ENCODE peak calls at places on chromosome 19, in six cellular contexts. W is Peyer's patch, V is psoas muscle, H is lower leg skin, Q is astrocyte of the cerebellum, Y is A549. D is an unnamed sample.

GRCh38 chr19:33618884-33619283 is 2.9 kb upstream of the CHST8 start:
- DNase-seq in W (no peak), H (no peak), Q (no peak), V (no peak), Y (no peak), D (no peak)

GRCh38 chr19:32336259-32337111 is 8.9 kb upstream of the ZNF507 start:
- DNase-seq in Y (peak), Q (no peak), W (no peak), H (no peak), V (no peak), D (no peak)

GRCh38 chr19:51440846-51441409 is 17.3 kb downstream of the SIGLEC8 start:
- DNase-seq in Q (no peak), Y (peak), V (no peak), H (no peak), W (no peak), D (no peak)

GRCh38 chr19:33064117-33064777 is 441 bp downstream of the RHPN2 start:
- DNase-seq in Y (peak), Q (no peak), V (no peak), W (peak), H (no peak), D (peak)

GRCh38 chr19:36136975-36137686 is 2.7 kb upstream of the CAPNS1 start:
- DNase-seq in H (peak), V (peak), Q (no peak), Y (peak), W (peak), D (peak)

GRCh38 chr19:41480336-41480735 is 37.4 kb downstream of the ERICH4 start:
- DNase-seq in Y (no peak), W (no peak), H (no peak), Q (no peak), V (no peak), D (no peak)

GRCh38 chr19:34837262-34837661 is 64.2 kb upstream of the ZNF599 start:
- DNase-seq in Q (no peak), W (peak), H (no peak), V (no peak), Y (no peak), D (no peak)

GRCh38 chr19:1469936-1470863 is 8.8 kb downstream of the C19orf25 start:
- DNase-seq in V (peak), H (no peak), Y (no peak), W (peak), Q (no peak), D (peak)

GRCh38 chr19:46303345-46303701 is 6.5 kb downstream of the HIF3A start:
- DNase-seq in H (no peak), Y (no peak), V (peak), Q (no peak), W (no peak), D (no peak)

GRCh38 chr19:8552810-8553209 is 24.4 kb downstream of the MYO1F start:
- DNase-seq in Q (no peak), H (no peak), V (no peak), Y (peak), W (no peak), D (peak)

GRCh38 chr19:49971991-49972401 is 11.0 kb upstream of the SIGLEC11 start:
- DNase-seq in Q (no peak), V (no peak), H (no peak), Y (no peak), W (no peak), D (no peak)

GRCh38 chr19:1468274-1469199 is 10.5 kb downstream of the C19orf25 start:
- DNase-seq in Q (no peak), W (no peak), H (no peak), V (peak), Y (peak), D (no peak)

GRCh38 chr19:22144394-22144793 is 52.4 kb downstream of the ZNF676 start:
- DNase-seq in Y (peak), V (no peak), W (no peak), Q (no peak), H (no peak), D (no peak)

GRCh38 chr19:57351867-57352266 is 796 bp downstream of the ZNF304 start:
- DNase-seq in V (no peak), Q (no peak), Y (no peak), H (no peak), W (no peak), D (no peak)

GRCh38 chr19:18729933-18730530 is 46.6 kb downstream of the CRTC1 start:
- DNase-seq in V (no peak), Y (no peak), H (no peak), W (no peak), Q (no peak), D (no peak)

GRCh38 chr19:28948531-28948930 is 264.4 kb downstream of the UQCRFS1 start:
- DNase-seq in Q (no peak), W (no peak), H (no peak), Y (no peak), V (no peak), D (no peak)

GRCh38 chr19:10292206-10292788 is 2.5 kb downstream of the ICAM5 start:
- DNase-seq in H (peak), Q (no peak), Y (peak), V (peak), W (peak), D (peak)

GRCh38 chr19:28424041-28424440 is 788.9 kb downstream of the UQCRFS1 start:
- DNase-seq in Q (no peak), W (no peak), H (no peak), V (no peak), Y (no peak), D (no peak)

GRCh38 chr19:10812902-10813404 is 23.1 kb downstream of the TMED1 start:
- DNase-seq in Q (peak), H (peak), Y (peak), V (peak), W (no peak), D (peak)

GRCh38 chr19:46890423-46891170 is 29.8 kb downstream of the ARHGAP35 start:
- DNase-seq in W (peak), Y (peak), V (no peak), H (no peak), Q (peak), D (no peak)

GRCh38 chr19:34096020-34096915 is 76.0 kb upstream of the LSM14A start:
- DNase-seq in Q (peak), Y (peak), H (no peak), V (no peak), W (no peak), D (peak)

DNA sequence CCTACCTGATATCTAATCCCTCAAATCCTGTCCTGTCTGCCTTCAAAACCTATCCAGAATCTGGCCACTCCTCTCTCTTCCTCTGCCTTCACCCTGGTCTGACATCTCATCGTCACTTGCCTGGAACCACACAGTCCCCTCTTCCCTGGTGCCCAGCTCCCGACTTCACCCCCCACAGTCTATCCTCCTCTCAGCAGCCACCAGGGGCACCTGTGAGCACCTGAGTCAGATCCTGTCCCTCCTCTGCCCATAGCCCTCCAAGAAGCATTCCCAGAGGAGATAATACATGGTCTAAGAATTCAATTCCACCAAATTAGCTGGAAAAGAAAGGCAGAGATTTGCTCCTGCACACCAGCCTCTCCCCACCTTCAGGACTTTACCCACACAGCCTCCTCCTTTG is 48.9 kb downstream of the ZNRF4 start:
- DNase-seq in Y (no peak), H (no peak), V (no peak), W (no peak), Q (no peak), D (no peak)
- TF ChIP-seq CTCF in Y (no peak), H (no peak), V (no peak), W (no peak), Q (no peak), D (no peak)

GRCh38 chr19:17511724-17512573 is 500 bp downstream of the PGLS start:
- DNase-seq in H (peak), Y (peak), V (peak), W (peak), Q (peak), D (peak)
- TF ChIP-seq CTCF in H (no peak), Y (peak), V (peak), W (peak), Q (peak), D (no peak)

GRCh38 chr19:5806133-5806489 is 1.2 kb downstream of the NRTN start:
- DNase-seq in Y (no peak), V (no peak), Q (no peak), H (no peak), W (no peak), D (no peak)
- TF ChIP-seq CTCF in Y (no peak), V (no peak), Q (no peak), H (no peak), W (no peak), D (peak)

DNA sequence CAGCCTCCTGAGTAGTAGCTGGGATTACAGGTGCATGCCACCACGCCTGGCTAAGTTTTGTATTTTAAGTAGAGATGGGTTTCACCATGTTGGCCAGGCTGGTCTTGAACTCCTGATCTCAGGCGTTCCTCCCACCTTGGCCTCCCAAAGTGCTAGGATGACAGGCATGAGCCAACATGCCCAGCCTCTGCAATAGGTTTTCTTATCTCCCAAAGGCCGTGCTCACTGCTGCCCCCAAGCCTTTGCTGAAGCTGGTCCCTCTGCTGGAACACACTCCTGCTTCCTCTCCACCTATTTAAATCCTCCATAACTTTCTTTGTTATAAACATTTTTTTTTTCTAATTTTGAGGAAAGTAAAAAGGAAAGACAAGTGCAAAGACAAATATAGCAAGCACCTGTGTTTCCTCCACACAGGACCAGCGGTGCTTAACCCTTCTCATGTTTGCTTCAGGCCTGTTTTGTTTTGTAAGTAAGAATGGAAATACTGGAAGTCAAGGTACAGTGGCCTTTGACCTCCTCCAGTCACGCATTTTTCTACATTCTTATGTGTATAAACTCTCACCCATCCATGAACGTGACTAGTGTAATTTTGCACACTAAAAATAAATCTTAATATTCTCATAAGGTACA is 14.5 kb upstream of the TNFAIP8L1 start:
- DNase-seq in H (no peak), W (no peak), Q (no peak), Y (peak), V (no peak), D (no peak)
- TF ChIP-seq CTCF in H (no peak), W (no peak), Q (peak), Y (peak), V (peak), D (peak)

GRCh38 chr19:52700673-52701072 is 34.2 kb downstream of the ZNF611 start:
- DNase-seq in V (no peak), Q (no peak), H (no peak), Y (no peak), W (no peak), D (no peak)
- TF ChIP-seq CTCF in V (no peak), Q (no peak), H (no peak), Y (no peak), W (no peak), D (no peak)

D was measured in RWPE1.